ENCODE peak calls at places on chromosomes 7 and 10, in four cellular contexts. F is heart right ventricle, V is pancreas, T is hepatocyte. M is an unnamed sample.
A peak's percentile ranks its signal among the peaks of the same experiment; 100 is the strongest.

GRCh38 chr10:75395171-75395954 is 6.2 kb downstream of the ZNF503 start:
- DNase-seq in F (peak; percentile 71), V (peak; percentile 72), T (peak; percentile 89), M (peak; percentile 36)

GRCh38 chr10:2928219-2928840 is 139.0 kb upstream of the PFKP start:
- DNase-seq in F (peak; percentile 54), V (peak; percentile 61), T (peak; percentile 82), M (no peak)

GRCh38 chr10:76403876-76404275 is 972.5 kb downstream of the LRMDA start:
- DNase-seq in F (no peak), V (no peak), T (no peak), M (no peak)

GRCh38 chr10:120782336-120782735 is 68.8 kb upstream of the WDR11 start:
- DNase-seq in F (no peak), V (no peak), T (no peak), M (no peak)

GRCh38 chr10:16597656-16598055 is 76.0 kb upstream of the C1QL3 start:
- DNase-seq in F (no peak), V (no peak), T (no peak), M (no peak)

GRCh38 chr10:119737827-119738226 is 12.0 kb downstream of the INPP5F start:
- DNase-seq in F (no peak), V (peak; percentile 26), T (peak; percentile 74), M (no peak)

GRCh38 chr7:51369746-51370145 is 53.1 kb upstream of the COBL start:
- DNase-seq in F (no peak), V (no peak), T (peak; percentile 51), M (no peak)

GRCh38 chr10:113444766-113445365 is 108.0 kb upstream of the HABP2 start:
- DNase-seq in F (no peak), V (no peak), T (no peak), M (no peak)

GRCh38 chr10:93465806-93466675 is 16.1 kb downstream of the MYOF start:
- DNase-seq in F (peak; percentile 74), V (peak; percentile 69), T (peak; percentile 70), M (no peak)

GRCh38 chr7:104963991-104964385 is 50.0 kb upstream of the KMT2E start:
- DNase-seq in F (no peak), V (no peak), T (no peak), M (no peak)

GRCh38 chr10:121669010-121669366 is 70.7 kb upstream of the FGFR2 start:
- DNase-seq in F (no peak), V (no peak), T (no peak), M (no peak)

GRCh38 chr7:99375070-99375807 is 709 bp downstream of the ARPC1B start:
- DNase-seq in F (peak; percentile 87), V (peak; percentile 71), T (peak; percentile 83), M (no peak)

GRCh38 chr7:151404216-151405011 is 5.4 kb downstream of the WDR86 start:
- DNase-seq in F (no peak), V (no peak), T (peak; percentile 38), M (no peak)

GRCh38 chr7:151038951-151039849 is 9.1 kb upstream of the ASIC3 start:
- DNase-seq in F (peak; percentile 70), V (peak; percentile 70), T (peak; percentile 92), M (no peak)

GRCh38 chr7:465710-466400 is 53.8 kb downstream of the PDGFA start:
- DNase-seq in F (no peak), V (no peak), T (no peak), M (no peak)

GRCh38 chr7:86644282-86645173 is 819 bp downstream of the GRM3 start:
- DNase-seq in F (no peak), V (no peak), T (no peak), M (no peak)

GRCh38 chr10:46240684-46241565 is 45.9 kb upstream of the ANTXRL start:
- DNase-seq in F (no peak), V (no peak), T (no peak), M (no peak)

GRCh38 chr7:30321992-30322637 is 37.7 kb downstream of the ZNRF2 start:
- DNase-seq in F (no peak), V (no peak), T (no peak), M (no peak)

GRCh38 chr10:114623155-114623554 is 34.9 kb downstream of the ABLIM1 start:
- DNase-seq in F (no peak), V (no peak), T (no peak), M (no peak)

GRCh38 chr10:114626841-114627240 is 31.2 kb downstream of the ABLIM1 start:
- DNase-seq in F (no peak), V (no peak), T (no peak), M (no peak)

GRCh38 chr10:114624941-114625780 is 32.9 kb downstream of the ABLIM1 start:
- DNase-seq in F (no peak), V (no peak), T (no peak), M (no peak)

GRCh38 chr10:114624422-114624821 is 33.7 kb downstream of the ABLIM1 start:
- DNase-seq in F (no peak), V (no peak), T (no peak), M (no peak)

GRCh38 chr10:114623661-114624294 is 34.3 kb downstream of the ABLIM1 start:
- DNase-seq in F (no peak), V (peak; percentile 31), T (no peak), M (no peak)
- H3K27ac ChIP-seq in F (peak overlapping the region; percentile 36), V (no peak overlapping the region), T (peak overlapping the region; percentile 68), M (peak overlapping the region; percentile 64)

GRCh38 chr7:91945476-91945875 is 4.8 kb downstream of the AKAP9 start:
- DNase-seq in F (no peak), V (no peak), T (peak; percentile 50), M (no peak)
- H3K27ac ChIP-seq in F (no peak overlapping the region), V (no peak overlapping the region), T (no peak overlapping the region), M (no peak overlapping the region)

DNA sequence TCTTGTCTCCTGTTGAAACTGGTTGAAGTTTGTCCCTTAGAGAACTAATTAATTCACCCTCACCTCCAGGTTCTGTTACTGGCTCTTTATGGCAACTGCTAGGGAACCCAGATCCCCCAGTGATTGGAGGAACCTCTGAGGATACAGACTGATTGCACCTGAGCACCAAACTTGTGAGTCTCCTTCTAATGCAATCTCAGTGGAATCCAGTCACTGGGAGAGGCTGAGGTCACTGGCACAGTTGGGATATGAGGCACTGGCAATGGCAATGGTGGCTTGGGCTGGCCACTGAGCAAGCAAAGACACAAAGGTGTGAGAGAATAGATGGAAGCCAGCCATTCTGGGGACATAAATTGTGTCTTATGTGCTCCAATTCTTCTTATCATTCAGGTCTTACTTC is 5.3 kb upstream of the DGKI start:
- DNase-seq in F (no peak), V (no peak), T (no peak), M (no peak)
- H3K27ac ChIP-seq in F (no peak overlapping the region), V (no peak overlapping the region), T (no peak overlapping the region), M (no peak overlapping the region)

DNA sequence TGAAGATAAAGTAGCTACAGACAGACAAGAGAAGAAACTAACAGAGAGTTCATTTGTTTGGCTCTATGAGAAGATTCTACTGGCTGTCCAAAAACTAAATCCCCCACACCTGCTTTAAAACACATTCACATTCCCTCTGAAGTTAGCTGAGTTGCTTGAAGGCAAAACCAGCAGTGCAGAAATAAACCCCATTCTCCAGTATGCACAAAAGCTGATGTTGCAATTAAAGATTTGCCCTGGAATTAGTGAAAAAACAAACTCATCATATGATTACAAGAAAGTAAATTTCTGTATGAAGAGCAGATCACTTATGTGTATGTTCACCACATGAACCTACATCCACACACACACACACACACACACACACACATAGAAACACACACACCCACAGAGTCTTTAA is 9.3 kb upstream of the CAV1 start:
- DNase-seq in F (no peak), V (no peak), T (no peak), M (no peak)
- H3K27ac ChIP-seq in F (no peak overlapping the region), V (no peak overlapping the region), T (no peak overlapping the region), M (no peak overlapping the region)

DNA sequence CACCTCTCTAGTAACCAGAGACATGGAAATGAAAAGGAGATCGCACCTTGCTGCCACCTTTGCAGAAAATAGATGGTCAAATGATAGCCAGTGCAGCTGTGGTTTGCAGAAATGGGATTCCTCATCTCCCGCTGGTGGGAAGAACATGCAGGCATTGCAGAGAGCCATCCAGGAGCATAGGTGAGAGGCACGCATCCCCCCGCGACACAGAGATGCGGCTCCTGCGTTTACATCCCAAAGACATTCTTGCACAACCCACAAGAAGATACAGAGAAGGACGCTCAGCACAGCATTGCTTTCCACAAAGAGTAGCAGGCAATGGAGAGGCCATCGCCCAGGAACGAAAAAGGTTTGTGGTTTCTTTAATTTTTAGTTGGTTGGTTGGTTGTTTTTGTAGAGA is 56.2 kb downstream of the OAT start:
- DNase-seq in F (no peak), V (no peak), T (no peak), M (no peak)
- H3K27ac ChIP-seq in F (no peak overlapping the region), V (no peak overlapping the region), T (no peak overlapping the region), M (no peak overlapping the region)

DNA sequence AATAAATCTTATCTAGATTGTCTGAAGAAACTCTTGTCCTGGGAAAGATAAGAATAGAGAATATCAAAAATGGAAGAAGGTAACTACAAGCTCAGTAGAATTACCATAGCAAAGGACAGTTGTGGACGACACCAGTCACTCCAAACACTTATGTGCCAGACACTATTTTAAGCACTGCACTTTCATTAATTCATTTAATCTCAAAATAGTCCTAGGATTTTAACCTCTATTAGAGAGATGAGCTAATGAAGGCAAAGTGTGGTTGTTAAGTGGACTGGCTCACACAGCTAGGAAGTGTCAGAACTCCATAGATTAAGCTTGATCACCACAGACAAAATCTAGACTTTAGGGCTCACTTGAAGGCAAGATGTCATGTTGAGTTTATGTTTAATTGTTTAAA is 168.9 kb downstream of the CDC14C start:
- DNase-seq in F (no peak), V (no peak), T (no peak), M (no peak)
- H3K27ac ChIP-seq in F (no peak overlapping the region), V (no peak overlapping the region), T (no peak overlapping the region), M (no peak overlapping the region)

GRCh38 chr10:31431021-31431420 is 112.0 kb downstream of the ZEB1 start:
- DNase-seq in F (no peak), V (no peak), T (no peak), M (no peak)
- H3K27ac ChIP-seq in F (no peak overlapping the region), V (no peak overlapping the region), T (no peak overlapping the region), M (no peak overlapping the region)

GRCh38 chr10:18607503-18607902 is 43.9 kb downstream of the NSUN6 start:
- DNase-seq in F (no peak), V (peak; percentile 27), T (peak; percentile 71), M (no peak)
- H3K27ac ChIP-seq in F (no peak overlapping the region), V (no peak overlapping the region), T (no peak overlapping the region), M (no peak overlapping the region)

GRCh38 chr7:117124585-117125220 is 171.4 kb downstream of the ST7 start:
- DNase-seq in F (peak; percentile 39), V (peak; percentile 82), T (peak; percentile 87), M (no peak)
- H3K27ac ChIP-seq in F (peak overlapping the region; percentile 15), V (no peak overlapping the region), T (no peak overlapping the region), M (no peak overlapping the region)